ENCODE peak calls at places on chromosomes 12 and 14, in nine cellular contexts. V, X, W, M, Z, N, H, L and I are unnamed samples.

GRCh38 chr12:11568762-11569478 is 80.6 kb upstream of the ETV6 start:
- DNase-seq in N (no peak), Z (no peak), V (no peak), W (no peak), H (no peak), M (no peak), X (no peak), L (no peak), I (no peak)

GRCh38 chr12:123269395-123269892 is 2.2 kb downstream of the CDK2AP1 start:
- DNase-seq in N (peak), M (no peak), W (peak), H (no peak), X (no peak), Z (peak), V (no peak), L (peak), I (peak)

GRCh38 chr12:49014547-49014946 is 4.0 kb downstream of the PRKAG1 start:
- DNase-seq in X (no peak), Z (no peak), M (no peak), H (peak), W (no peak), N (peak), V (no peak), L (peak), I (no peak)

GRCh38 chr12:120504587-120504986 is 8.7 kb downstream of the DYNLL1 start:
- DNase-seq in Z (no peak), M (no peak), V (no peak), X (no peak), N (no peak), L (no peak), W (no peak), H (no peak), I (no peak)

GRCh38 chr12:58811346-58811745 is 109.0 kb downstream of the LRIG3 start:
- DNase-seq in W (no peak), X (no peak), N (no peak), Z (no peak), L (no peak), H (no peak), V (no peak), M (no peak), I (no peak)

GRCh38 chr14:100838493-100839440 is 12.8 kb downstream of the MEG3 start:
- DNase-seq in N (peak), H (no peak), V (no peak), W (no peak), Z (no peak), X (no peak), L (peak), M (no peak), I (no peak)

GRCh38 chr12:66409195-66409871 is 107.0 kb downstream of the HELB start:
- DNase-seq in V (peak), H (peak), L (peak), Z (peak), W (peak), M (no peak), N (peak), X (peak), I (no peak)

GRCh38 chr12:25324861-25325260 is 74.1 kb upstream of the KRAS start:
- DNase-seq in Z (no peak), M (no peak), X (no peak), H (no peak), V (no peak), N (no peak), W (no peak), L (no peak), I (no peak)

GRCh38 chr14:24258548-24259265 is 4.3 kb downstream of the TGM1 start:
- DNase-seq in M (no peak), N (no peak), L (no peak), X (no peak), Z (no peak), W (no peak), H (no peak), V (no peak), I (no peak)

GRCh38 chr14:96352708-96353107 is 10.4 kb downstream of the ATG2B start:
- DNase-seq in H (no peak), M (no peak), V (no peak), Z (no peak), N (no peak), X (no peak), W (no peak), L (peak), I (no peak)

GRCh38 chr14:101556566-101557320 is 4.6 kb upstream of the DIO3 start:
- DNase-seq in N (no peak), X (no peak), L (no peak), Z (no peak), M (no peak), V (no peak), H (no peak), W (no peak), I (no peak)

GRCh38 chr14:66965831-66966230 is 223.4 kb upstream of the GARIN2 start:
- DNase-seq in X (no peak), L (peak), M (no peak), W (no peak), V (no peak), Z (no peak), N (peak), H (no peak), I (peak)

GRCh38 chr12:112617191-112617505 is 174.4 kb upstream of the RPH3A start:
- DNase-seq in L (no peak), X (no peak), V (no peak), M (no peak), N (no peak), W (no peak), Z (no peak), H (no peak), I (no peak)

GRCh38 chr14:55599250-55599879 is 19.4 kb downstream of the KTN1 start:
- DNase-seq in M (peak), V (no peak), Z (no peak), L (no peak), X (no peak), N (no peak), H (no peak), W (no peak), I (no peak)